ENCODE peak calls at places on chromosomes 2 and 18, in four cellular contexts. T, S, D and V are unnamed samples.

GRCh38 chr18:39772155-39772919 is 2182.7 kb upstream of the PIK3C3 start:
- DNase-seq in T (no peak), S (no peak), D (no peak), V (no peak)

GRCh38 chr2:150478206-150478974 is 9.1 kb downstream of the RND3 start:
- DNase-seq in T (peak; percentile 33), S (no peak), D (no peak), V (peak; percentile 47)

GRCh38 chr2:71936076-71937030 is 211.3 kb downstream of the CYP26B1 start:
- DNase-seq in T (no peak), S (peak; percentile 3), D (no peak), V (no peak)

GRCh38 chr2:126655500-126656310 is at the start of gene GYPC:
- DNase-seq in T (peak; percentile 56), S (peak; percentile 88), D (no peak), V (peak; percentile 67)

GRCh38 chr2:129934044-129934822 is 45.2 kb upstream of the RAB6C start:
- DNase-seq in T (no peak), S (peak; percentile 67), D (no peak), V (peak; percentile 37)

GRCh38 chr2:23287250-23287704 is 97.7 kb upstream of the KLHL29 start:
- DNase-seq in T (no peak), S (no peak), D (no peak), V (peak; percentile 67)

GRCh38 chr2:60091884-60092283 is 461.6 kb downstream of the BCL11A start:
- DNase-seq in T (no peak), S (no peak), D (no peak), V (no peak)

GRCh38 chr2:98907385-98907784 is 28.6 kb downstream of the CRACDL start:
- DNase-seq in T (no peak), S (no peak), D (no peak), V (no peak)

GRCh38 chr2:172614932-172615331 is 59.0 kb downstream of the PDK1 start:
- DNase-seq in T (no peak), S (no peak), D (no peak), V (no peak)

GRCh38 chr2:199757466-199757865 is 93.5 kb downstream of the FTCDNL1 start:
- DNase-seq in T (no peak), S (no peak), D (no peak), V (no peak)

GRCh38 chr2:157428500-157429175 is 15.3 kb downstream of the CYTIP start:
- DNase-seq in T (no peak), S (no peak), D (no peak), V (no peak)

GRCh38 chr2:174753038-174753633 is 11.1 kb downstream of the CHRNA1 start:
- DNase-seq in T (no peak), S (no peak), D (no peak), V (no peak)

GRCh38 chr2:71556811-71557210 is 103.5 kb downstream of the DYSF start:
- DNase-seq in T (no peak), S (no peak), D (no peak), V (no peak)

GRCh38 chr2:222298311-222299150 is at the start of gene PAX3:
- DNase-seq in T (no peak), S (peak; percentile 84), D (no peak), V (peak; percentile 74)

GRCh38 chr2:60806988-60807681 is 51.1 kb downstream of the PAPOLG start:
- DNase-seq in T (no peak), S (peak; percentile 37), D (no peak), V (peak; percentile 58)

GRCh38 chr2:121564905-121565304 is 34.2 kb downstream of the RNU4ATAC start:
- DNase-seq in T (no peak), S (no peak), D (no peak), V (no peak)

GRCh38 chr2:217942731-217943335 is 60.0 kb downstream of the TNS1 start:
- DNase-seq in T (no peak), S (no peak), D (no peak), V (no peak)

GRCh38 chr2:10274376-10274775 is 28.3 kb upstream of the HPCAL1 start:
- DNase-seq in T (no peak), S (no peak), D (no peak), V (no peak)

GRCh38 chr2:9274701-9275343 is 68.2 kb downstream of the ASAP2 start:
- DNase-seq in T (no peak), S (no peak), D (no peak), V (no peak)

GRCh38 chr2:173647681-173648350 is 293.1 kb downstream of the CDCA7 start:
- DNase-seq in T (no peak), S (no peak), D (no peak), V (peak; percentile 30)

GRCh38 chr2:61585383-61585782 is 47.2 kb upstream of the XPO1 start:
- DNase-seq in T (peak; percentile 27), S (no peak), D (no peak), V (no peak)

GRCh38 chr18:9508446-9509025 is 33.2 kb downstream of the RALBP1 start:
- DNase-seq in T (no peak), S (no peak), D (no peak), V (no peak)

GRCh38 chr2:98601532-98602132 is 6.7 kb downstream of the COA5 start:
- DNase-seq in T (no peak), S (peak; percentile 74), D (peak; percentile 31), V (peak; percentile 56)

GRCh38 chr2:126911111-126911796 is 12.6 kb downstream of the TEX51 start:
- DNase-seq in T (no peak), S (no peak), D (no peak), V (no peak)

GRCh38 chr2:236176417-236176816 is 8.2 kb upstream of the GBX2 start:
- DNase-seq in T (peak; percentile 38), S (peak; percentile 90), D (no peak), V (peak; percentile 80)

GRCh38 chr18:36769172-36769571 is 59.6 kb downstream of the TPGS2 start:
- DNase-seq in T (no peak), S (no peak), D (no peak), V (no peak)

GRCh38 chr2:239516954-239517305 is 116.1 kb upstream of the HDAC4 start:
- DNase-seq in T (no peak), S (no peak), D (no peak), V (no peak)

GRCh38 chr18:67132919-67133318 is 383.6 kb downstream of the DSEL start:
- DNase-seq in T (no peak), S (no peak), D (no peak), V (no peak)

GRCh38 chr2:238102865-238103264 is 2.7 kb downstream of the ESPNL start:
- DNase-seq in T (no peak), S (no peak), D (no peak), V (no peak)

GRCh38 chr2:194151231-194151630 is 1505.8 kb upstream of the SLC39A10 start:
- DNase-seq in T (no peak), S (no peak), D (no peak), V (no peak)

GRCh38 chr2:121334581-121335293 is 49.7 kb upstream of the TFCP2L1 start:
- DNase-seq in T (no peak), S (peak; percentile 76), D (no peak), V (peak; percentile 61)

GRCh38 chr2:202910687-202911086 is 786 bp downstream of the WDR12 start:
- DNase-seq in T (no peak), S (no peak), D (no peak), V (no peak)

GRCh38 chr2:180261976-180262375 is 254.9 kb upstream of the CWC22 start:
- DNase-seq in T (no peak), S (no peak), D (no peak), V (no peak)

GRCh38 chr2:69989422-69990128 is 28.1 kb upstream of the ASPRV1 start:
- DNase-seq in T (no peak), S (peak; percentile 29), D (no peak), V (no peak)

GRCh38 chr18:25921677-25922421 is 168.6 kb downstream of the SS18 start:
- DNase-seq in T (no peak), S (peak; percentile 52), D (peak; percentile 63), V (peak; percentile 72)

GRCh38 chr2:28950941-28951630 is 30.0 kb upstream of the TOGARAM2 start:
- DNase-seq in T (peak; percentile 68), S (no peak), D (no peak), V (peak; percentile 70)

GRCh38 chr2:73990531-73990930 is 5.8 kb downstream of the TET3 start:
- DNase-seq in T (no peak), S (no peak), D (no peak), V (no peak)

GRCh38 chr2:149761611-149762010 is 174.0 kb upstream of the MMADHC start:
- DNase-seq in T (no peak), S (no peak), D (no peak), V (no peak)

GRCh38 chr2:176125215-176126054 is 2.9 kb downstream of the HOXD9 start:
- DNase-seq in T (no peak), S (peak; percentile 53), D (no peak), V (peak; percentile 17)

GRCh38 chr2:199356412-199356811 is 101.3 kb downstream of the SATB2 start:
- DNase-seq in T (no peak), S (no peak), D (no peak), V (no peak)